ENCODE peak calls at places on chromosomes 7 and 10, in four cellular contexts. T is NCI-H1436, K is COLO829, U is M059J. J is an unnamed sample.

GRCh38 chr10:72328045-72328828 is 26.5 kb downstream of the DNAJB12 start:
- DNase-seq in T (peak; percentile 29), K (no peak), U (peak; percentile 70), J (peak; percentile 81)

GRCh38 chr10:132384618-132385510 is 12.1 kb upstream of the PWWP2B start:
- DNase-seq in K (no peak), U (no peak), T (no peak), J (no peak)

GRCh38 chr10:47182934-47183725 is 116.9 kb upstream of the GDF10 start:
- DNase-seq in U (no peak), T (no peak), K (no peak), J (no peak)

GRCh38 chr7:155093586-155093985 is 23.5 kb downstream of the HTR5A start:
- DNase-seq in T (no peak), K (no peak), U (peak; percentile 64), J (no peak)

GRCh38 chr7:15685358-15686181 is 913 bp downstream of the MEOX2 start:
- DNase-seq in U (no peak), K (no peak), T (no peak), J (peak; percentile 63)

GRCh38 chr7:5596896-5597246 is 173.2 kb upstream of the TNRC18 start:
- DNase-seq in K (no peak), T (no peak), U (no peak), J (no peak)

GRCh38 chr7:138538518-138538917 is 78.5 kb downstream of the TRIM24 start:
- DNase-seq in U (peak; percentile 50), K (peak; percentile 77), T (no peak), J (peak; percentile 61)

GRCh38 chr10:107618461-107619093 is 454.1 kb upstream of the SORCS1 start:
- DNase-seq in U (no peak), K (no peak), T (no peak), J (peak; percentile 1)

GRCh38 chr7:157136372-157136771 is 2.4 kb upstream of the UBE3C start:
- DNase-seq in T (peak; percentile 53), K (no peak), U (peak; percentile 66), J (peak; percentile 80)

GRCh38 chr7:134920026-134920758 is 66.1 kb upstream of the AGBL3 start:
- DNase-seq in T (no peak), K (peak; percentile 78), U (peak; percentile 93), J (peak; percentile 97)

GRCh38 chr7:139972000-139972399 is 90.8 kb downstream of the PARP12 start:
- DNase-seq in U (no peak), T (peak; percentile 78), K (no peak), J (no peak)

GRCh38 chr10:59027975-59028640 is 148.3 kb upstream of the PHYHIPL start:
- DNase-seq in T (no peak), K (no peak), U (no peak), J (peak; percentile 4)

GRCh38 chr10:54703086-54703485 is 97.9 kb downstream of the PCDH15 start:
- DNase-seq in T (no peak), U (peak; percentile 1), K (no peak), J (no peak)

GRCh38 chr10:124496620-124497019 is 35.0 kb downstream of the LHPP start:
- DNase-seq in K (no peak), U (no peak), T (no peak), J (no peak)

GRCh38 chr7:47269466-47269836 is 312.5 kb downstream of the TNS3 start:
- DNase-seq in T (no peak), K (no peak), U (no peak), J (no peak)

GRCh38 chr7:23759556-23760391 is 49.8 kb downstream of the STK31 start:
- DNase-seq in K (no peak), T (no peak), U (peak; percentile 93), J (no peak)

GRCh38 chr7:40306596-40306995 is 171.8 kb downstream of the SUGCT start:
- DNase-seq in T (no peak), U (peak; percentile 69), K (peak; percentile 47), J (peak; percentile 63)

GRCh38 chr7:55572378-55573233 is at the start of gene VOPP1:
- DNase-seq in T (peak; percentile 81), U (peak; percentile 56), K (peak; percentile 47), J (peak; percentile 60)

GRCh38 chr7:1401011-1401410 is 58.3 kb downstream of the MICALL2 start:
- DNase-seq in K (no peak), U (peak; percentile 61), T (no peak), J (no peak)